ENCODE peak calls at places on chromosomes 7 and 10, in eight cellular contexts. H is Panc1, C is fibroblast of pulmonary artery, U is coronary artery, X is IMR-90, L is psoas muscle, J is PC-3, A is bronchial epithelial cell. R is an unnamed sample.

GRCh38 chr10:29328988-29329387 is 40.1 kb downstream of the LYZL1 start:
- DNase-seq in H (no peak), C (peak), U (no peak), X (peak), L (peak), J (no peak), A (no peak), R (no peak)

GRCh38 chr7:116665447-116665996 is 6.5 kb upstream of the MET start:
- DNase-seq in H (no peak), C (no peak), U (no peak), X (no peak), L (no peak), J (no peak), A (no peak), R (no peak)

GRCh38 chr10:109953745-109954144 is 30.4 kb upstream of the XPNPEP1 start:
- DNase-seq in H (no peak), C (peak), U (no peak), X (no peak), L (no peak), J (no peak), A (no peak), R (no peak)

GRCh38 chr7:76262683-76263402 is 39.6 kb upstream of the HSPB1 start:
- DNase-seq in H (peak), C (peak), U (no peak), X (peak), L (no peak), J (peak), A (peak), R (peak)

GRCh38 chr10:15015451-15015850 is 28.3 kb upstream of the OLAH start:
- DNase-seq in H (no peak), C (no peak), U (no peak), X (no peak), L (no peak), J (no peak), A (no peak), R (no peak)

GRCh38 chr10:113880236-113880635 is 25.8 kb downstream of the NHLRC2 start:
- DNase-seq in H (no peak), C (peak), U (no peak), X (peak), L (no peak), J (peak), A (peak), R (no peak)

GRCh38 chr10:77970869-77971803 is 44.6 kb upstream of the DLG5 start:
- DNase-seq in H (peak), C (peak), U (peak), X (peak), L (peak), J (peak), A (peak), R (no peak)

GRCh38 chr10:15201589-15202300 is 33.3 kb upstream of the NMT2 start:
- DNase-seq in H (no peak), C (peak), U (no peak), X (peak), L (no peak), J (peak), A (peak), R (no peak)

GRCh38 chr7:36796850-36797618 is 72.7 kb upstream of the AOAH start:
- DNase-seq in H (no peak), C (no peak), U (no peak), X (no peak), L (no peak), J (no peak), A (no peak), R (no peak)

GRCh38 chr10:97648557-97649404 is 8.3 kb downstream of the PI4K2A start:
- DNase-seq in H (peak), C (peak), U (no peak), X (peak), L (no peak), J (peak), A (peak), R (no peak)

GRCh38 chr10:5564537-5565204 is 39.9 kb downstream of the CALML3 start:
- DNase-seq in H (no peak), C (no peak), U (peak), X (no peak), L (peak), J (no peak), A (no peak), R (no peak)

GRCh38 chr10:104199567-104199966 is 32.6 kb downstream of the CFAP43 start:
- DNase-seq in H (no peak), C (no peak), U (no peak), X (no peak), L (no peak), J (no peak), A (no peak), R (no peak)

GRCh38 chr10:78868861-78869260 is 199.9 kb upstream of the ZMIZ1 start:
- DNase-seq in H (no peak), C (no peak), U (peak), X (no peak), L (no peak), J (no peak), A (peak), R (no peak)

GRCh38 chr7:147300293-147300692 is 1183.7 kb downstream of the CNTNAP2 start:
- DNase-seq in H (no peak), C (no peak), U (no peak), X (no peak), L (no peak), J (peak), A (no peak), R (no peak)

GRCh38 chr10:71582019-71582418 is 137.6 kb downstream of the C10orf105 start:
- DNase-seq in H (no peak), C (peak), U (no peak), X (peak), L (no peak), J (peak), A (peak), R (peak)

GRCh38 chr10:106615081-106615480 is 549.4 kb downstream of the SORCS1 start:
- DNase-seq in H (no peak), C (peak), U (no peak), X (peak), L (no peak), J (no peak), A (no peak), R (no peak)

GRCh38 chr7:135584362-135585353 is 26.9 kb downstream of the NUP205 start:
- DNase-seq in H (no peak), C (peak), U (no peak), X (peak), L (no peak), J (peak), A (peak), R (no peak)

GRCh38 chr10:119005377-119006043 is 24.0 kb upstream of the NANOS1 start:
- DNase-seq in H (no peak), C (no peak), U (no peak), X (peak), L (no peak), J (peak), A (peak), R (no peak)

GRCh38 chr10:112848212-112848611 is 101.8 kb upstream of the TCF7L2 start:
- DNase-seq in H (no peak), C (no peak), U (no peak), X (no peak), L (no peak), J (no peak), A (no peak), R (no peak)

GRCh38 chr10:69801094-69801433 is 642 bp upstream of the COL13A1 start:
- DNase-seq in H (no peak), C (peak), U (no peak), X (peak), L (peak), J (peak), A (peak), R (peak)

GRCh38 chr7:111076205-111076604 is 14.7 kb upstream of the LRRN3 start:
- DNase-seq in H (no peak), C (peak), U (no peak), X (peak), L (no peak), J (peak), A (peak), R (no peak)

GRCh38 chr10:126198681-126199080 is 189.6 kb downstream of the ADAM12 start:
- DNase-seq in H (no peak), C (no peak), U (no peak), X (no peak), L (no peak), J (no peak), A (no peak), R (no peak)

GRCh38 chr10:14953452-14954000 is 370 bp downstream of the DCLRE1C start:
- DNase-seq in H (no peak), C (peak), U (no peak), X (peak), L (peak), J (peak), A (peak), R (no peak)

GRCh38 chr10:93150990-93151547 is 77.4 kb downstream of the CYP26A1 start:
- DNase-seq in H (no peak), C (no peak), U (no peak), X (no peak), L (no peak), J (no peak), A (peak), R (no peak)

GRCh38 chr7:12028508-12028907 is 182.6 kb upstream of the TMEM106B start:
- DNase-seq in H (no peak), C (peak), U (no peak), X (peak), L (no peak), J (no peak), A (no peak), R (no peak)

GRCh38 chr7:13540429-13540828 is 449.0 kb downstream of the ETV1 start:
- DNase-seq in H (no peak), C (peak), U (no peak), X (peak), L (no peak), J (peak), A (no peak), R (no peak)

GRCh38 chr10:87694011-87694794 is 34.5 kb downstream of the PAPSS2 start:
- DNase-seq in H (no peak), C (no peak), U (no peak), X (peak), L (no peak), J (peak), A (peak), R (no peak)

GRCh38 chr7:91280604-91281003 is 16.4 kb downstream of the FZD1 start:
- DNase-seq in H (no peak), C (no peak), U (no peak), X (peak), L (no peak), J (no peak), A (no peak), R (no peak)

GRCh38 chr7:155296788-155297516 is 726 bp upstream of the INSIG1 start:
- DNase-seq in H (no peak), C (peak), U (peak), X (peak), L (peak), J (peak), A (peak), R (no peak)

GRCh38 chr7:94061316-94061715 is 57.2 kb upstream of the BET1 start:
- DNase-seq in H (no peak), C (no peak), U (no peak), X (no peak), L (no peak), J (no peak), A (no peak), R (no peak)

GRCh38 chr7:55288070-55288824 is 76.9 kb upstream of the LANCL2 start:
- DNase-seq in H (no peak), C (no peak), U (no peak), X (no peak), L (no peak), J (no peak), A (no peak), R (no peak)

GRCh38 chr7:121985476-121985875 is 112.5 kb downstream of the PTPRZ1 start:
- DNase-seq in H (no peak), C (no peak), U (no peak), X (no peak), L (no peak), J (no peak), A (no peak), R (no peak)

DNA sequence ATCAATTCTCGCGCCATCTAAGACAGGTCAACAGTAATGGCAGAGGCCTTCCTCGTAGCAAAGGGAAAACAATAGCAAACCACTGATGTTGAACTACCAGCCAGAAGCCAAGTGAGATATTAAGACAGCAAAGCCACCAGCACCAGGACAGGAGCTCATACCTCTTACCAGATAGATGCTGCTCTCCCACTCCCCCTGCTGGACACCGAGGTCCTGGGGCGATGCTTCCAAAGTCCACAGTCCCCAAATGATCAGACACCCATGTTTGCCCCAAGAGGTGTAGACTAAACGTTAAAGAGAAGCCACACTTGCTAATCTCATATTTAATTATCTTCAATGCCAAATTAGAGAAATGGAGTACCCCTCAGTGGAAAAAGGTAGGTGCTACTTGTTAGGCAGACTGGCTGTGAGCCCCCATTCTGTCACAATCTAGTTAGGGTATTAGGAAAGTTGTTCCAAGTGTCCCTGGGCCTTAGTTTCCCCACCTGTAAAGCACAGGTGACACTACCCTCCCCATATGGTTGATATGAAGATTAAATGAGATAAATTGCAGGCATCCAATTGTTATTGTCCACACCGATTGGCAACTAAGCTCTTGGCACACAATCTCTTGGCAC is 39.9 kb downstream of the TOMM7 start:
- DNase-seq in H (peak), C (peak), U (no peak), X (peak), L (peak), J (peak), A (peak), R (no peak)
- TF ChIP-seq CTCF in H (peak), C (peak), U (peak), X (peak), L (peak), J (peak), A (peak), R (peak)

DNA sequence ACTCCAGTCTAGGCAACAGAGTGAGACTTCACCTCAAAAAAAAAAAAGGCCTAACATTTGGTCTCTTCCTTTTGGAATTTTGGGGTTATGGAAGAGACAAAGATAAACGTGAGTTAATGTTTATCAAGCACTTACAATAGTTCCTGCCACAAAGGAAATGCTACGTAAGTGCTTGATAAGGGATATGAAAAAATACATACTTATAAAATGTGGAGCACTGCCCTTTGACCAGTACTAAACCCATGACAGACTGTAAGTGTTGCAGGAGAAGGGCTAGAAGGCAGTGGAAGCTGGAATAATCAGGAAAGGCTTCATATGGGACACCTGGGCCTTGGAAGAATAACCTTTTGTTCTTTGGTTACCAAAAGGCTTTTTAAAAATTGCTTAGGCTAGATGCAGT is 25.5 kb downstream of the TMEM248 start:
- DNase-seq in H (no peak), C (peak), U (no peak), X (no peak), L (no peak), J (no peak), A (no peak), R (no peak)
- TF ChIP-seq CTCF in H (no peak), C (no peak), U (no peak), X (no peak), L (no peak), J (no peak), A (no peak), R (no peak)

DNA sequence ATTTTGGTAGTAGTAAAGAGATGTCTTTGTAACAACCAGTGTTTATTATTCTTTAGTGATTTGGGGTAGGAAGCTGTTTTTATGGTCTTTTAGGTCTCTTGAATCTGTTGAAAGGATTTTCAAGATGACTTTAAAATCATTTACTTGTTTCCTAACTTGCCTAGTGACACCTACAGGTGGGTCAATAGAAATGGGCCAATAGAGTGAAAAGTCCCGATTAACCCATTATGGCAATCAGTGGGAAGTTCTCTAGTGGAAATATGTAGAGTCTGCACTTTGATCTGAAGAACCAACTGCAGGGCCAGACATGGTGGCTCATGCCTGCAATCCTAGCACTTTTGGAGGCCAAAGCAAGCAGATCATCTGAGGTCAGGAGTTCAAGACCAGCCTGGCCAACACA is 374.7 kb upstream of the BMPER start:
- DNase-seq in H (no peak), C (no peak), U (no peak), X (no peak), L (no peak), J (no peak), A (no peak), R (no peak)
- TF ChIP-seq CTCF in H (no peak), C (no peak), U (no peak), X (no peak), L (no peak), J (peak), A (no peak), R (no peak)

DNA sequence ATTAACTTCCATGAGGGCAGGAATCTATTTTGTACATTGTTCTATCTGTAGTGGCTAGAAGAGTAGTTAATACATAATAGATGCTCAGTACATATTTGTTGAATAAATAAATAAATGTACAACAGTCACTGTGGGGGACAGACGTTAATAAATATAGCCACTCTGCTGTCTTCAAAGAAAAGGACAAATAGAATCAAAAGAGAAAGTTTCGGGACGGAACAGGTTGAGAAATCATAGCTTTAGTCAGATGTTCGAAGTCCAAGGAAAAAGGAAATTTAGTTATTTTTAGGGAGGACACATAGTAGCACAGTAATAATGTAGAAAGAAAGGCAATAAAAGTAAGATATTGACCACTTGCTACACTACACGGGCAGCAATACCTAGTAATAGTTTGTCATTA is 861.4 kb downstream of the PCDH15 start:
- DNase-seq in H (no peak), C (no peak), U (no peak), X (no peak), L (no peak), J (no peak), A (no peak), R (no peak)
- TF ChIP-seq CTCF in H (no peak), C (no peak), U (no peak), X (no peak), L (no peak), J (no peak), A (no peak), R (no peak)

GRCh38 chr7:99311702-99312101 is 14.0 kb upstream of the ARPC1A start:
- DNase-seq in H (no peak), C (no peak), U (no peak), X (no peak), L (no peak), J (peak), A (peak), R (no peak)
- TF ChIP-seq CTCF in H (no peak), C (no peak), U (no peak), X (no peak), L (no peak), J (peak), A (peak), R (no peak)

DNA sequence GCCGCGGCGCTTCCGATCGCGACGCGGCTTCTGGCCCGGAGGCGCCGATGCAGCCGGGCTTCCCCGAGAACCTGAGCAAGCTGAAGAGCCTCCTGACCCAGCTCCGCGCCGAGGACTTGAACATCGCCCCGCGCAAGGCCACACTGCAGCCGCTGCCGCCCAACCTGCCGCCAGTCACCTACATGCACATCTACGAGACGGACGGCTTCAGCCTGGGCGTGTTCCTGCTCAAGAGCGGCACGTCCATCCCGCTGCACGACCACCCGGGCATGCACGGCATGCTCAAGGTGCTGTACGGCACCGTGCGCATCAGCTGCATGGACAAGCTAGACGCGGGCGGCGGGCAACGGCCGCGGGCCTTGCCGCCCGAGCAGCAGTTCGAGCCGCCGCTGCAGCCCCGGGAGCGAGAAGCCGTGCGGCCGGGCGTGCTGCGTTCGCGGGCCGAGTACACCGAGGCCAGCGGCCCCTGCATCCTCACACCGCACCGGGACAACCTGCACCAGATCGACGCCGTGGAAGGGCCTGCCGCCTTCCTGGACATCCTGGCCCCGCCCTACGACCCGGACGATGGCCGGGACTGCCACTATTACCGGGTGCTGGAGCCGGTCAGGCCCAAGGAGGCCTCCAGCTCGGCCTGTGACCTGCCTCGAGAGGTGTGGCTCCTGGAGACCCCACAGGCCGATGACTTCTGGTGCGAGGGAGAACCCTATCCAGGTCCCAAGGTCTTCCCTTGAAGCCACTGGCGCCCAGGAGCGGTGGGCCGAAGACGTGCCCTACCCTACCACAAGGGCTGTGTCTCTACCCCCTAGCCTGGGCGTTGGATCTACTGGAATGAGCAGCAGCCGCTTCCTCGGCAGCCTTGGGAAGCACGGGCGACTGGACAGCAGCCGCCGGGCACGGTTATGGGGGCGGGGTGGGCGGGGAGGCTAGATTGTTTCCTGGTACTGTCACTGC is 896 bp downstream of the ADO start:
- DNase-seq in H (no peak), C (peak), U (peak), X (peak), L (peak), J (peak), A (peak), R (peak)
- TF ChIP-seq CTCF in H (no peak), C (no peak), U (no peak), X (no peak), L (no peak), J (no peak), A (no peak), R (no peak)